ENCODE peak calls at places on chromosome 15, in seven cellular contexts. C is GM12878, Y is adrenal gland, Q is GM23338, P is left lung, X is cardiac fibroblast, S is thyroid gland. L is an unnamed sample.
A peak's percentile ranks its signal among the peaks of the same experiment; 100 is the strongest.

GRCh38 chr15:70559223-70559823 is 204.0 kb downstream of the UACA start:
- DNase-seq in C (no peak), Y (peak; percentile 23), Q (no peak), P (no peak), X (peak; percentile 18), S (peak; percentile 7), L (peak; percentile 10)

GRCh38 chr15:83746231-83746630 is 92.3 kb downstream of the ADAMTSL3 start:
- DNase-seq in C (no peak), Y (no peak), Q (no peak), P (no peak), X (peak; percentile 32), S (no peak), L (no peak)

GRCh38 chr15:23420806-23421575 is 26.1 kb downstream of the GOLGA6L2 start:
- DNase-seq in C (no peak), Y (no peak), Q (no peak), P (no peak), X (no peak), S (no peak), L (no peak)

GRCh38 chr15:59168536-59168935 is 38.1 kb upstream of the LDHAL6B start:
- DNase-seq in C (no peak), Y (no peak), Q (no peak), P (no peak), X (peak; percentile 70), S (no peak), L (no peak)

GRCh38 chr15:71496336-71496955 is 313.9 kb upstream of the NR2E3 start:
- DNase-seq in C (no peak), Y (no peak), Q (no peak), P (no peak), X (peak; percentile 80), S (no peak), L (no peak)

GRCh38 chr15:25886498-25887140 is 23.5 kb upstream of the ATP10A start:
- DNase-seq in C (no peak), Y (no peak), Q (no peak), P (no peak), X (no peak), S (no peak), L (no peak)

GRCh38 chr15:67110400-67110799 is 45.0 kb downstream of the SMAD3 start:
- DNase-seq in C (peak; percentile 54), Y (no peak), Q (no peak), P (no peak), X (no peak), S (peak; percentile 61), L (no peak)

GRCh38 chr15:65535192-65535591 is 4.9 kb downstream of the HACD3 start:
- DNase-seq in C (no peak), Y (no peak), Q (no peak), P (no peak), X (peak; percentile 9), S (no peak), L (no peak)

GRCh38 chr15:99307735-99308134 is 56.5 kb downstream of the LRRC28 start:
- DNase-seq in C (no peak), Y (no peak), Q (no peak), P (no peak), X (no peak), S (no peak), L (no peak)

GRCh38 chr15:57227899-57228298 is 148.4 kb upstream of the CGNL1 start:
- DNase-seq in C (no peak), Y (no peak), Q (no peak), P (no peak), X (peak; percentile 55), S (no peak), L (no peak)

GRCh38 chr15:39194431-39194830 is 386.4 kb upstream of the THBS1 start:
- DNase-seq in C (no peak), Y (no peak), Q (no peak), P (no peak), X (peak; percentile 62), S (no peak), L (no peak)

GRCh38 chr15:82554857-82555256 is 14.6 kb upstream of the RPS17 start:
- DNase-seq in C (no peak), Y (no peak), Q (no peak), P (no peak), X (no peak), S (no peak), L (no peak)

GRCh38 chr15:71975816-71976150 is 142.2 kb downstream of the MYO9A start:
- DNase-seq in C (no peak), Y (no peak), Q (no peak), P (peak; percentile 18), X (no peak), S (no peak), L (no peak)

GRCh38 chr15:41018534-41018933 is 65.3 kb downstream of the CHAC1 start:
- DNase-seq in C (no peak), Y (peak; percentile 20), Q (peak; percentile 28), P (no peak), X (peak; percentile 21), S (peak; percentile 70), L (peak; percentile 72)
- TF ChIP-seq CTCF in C (no peak), Y (no peak), Q (peak; percentile 52), P (peak; percentile 33), X (no peak), S (peak; percentile 85), L (peak; percentile 90)

GRCh38 chr15:44550734-44551133 is 13.8 kb downstream of the EIF3J start:
- DNase-seq in C (no peak), Y (no peak), Q (no peak), P (no peak), X (no peak), S (no peak), L (no peak)

GRCh38 chr15:44545934-44546802 is 9.2 kb downstream of the EIF3J start:
- DNase-seq in C (peak; percentile 41), Y (no peak), Q (peak; percentile 52), P (no peak), X (peak; percentile 58), S (no peak), L (no peak)

GRCh38 chr15:44554934-44555723 is 18.2 kb downstream of the EIF3J start:
- DNase-seq in C (no peak), Y (no peak), Q (no peak), P (no peak), X (no peak), S (no peak), L (no peak)

GRCh38 chr15:44550256-44550655 is 13.3 kb downstream of the EIF3J start:
- DNase-seq in C (no peak), Y (no peak), Q (no peak), P (no peak), X (peak; percentile 64), S (no peak), L (no peak)
- TF ChIP-seq CTCF in C (no peak), Y (peak; percentile 26), Q (no peak), P (peak; percentile 20), X (peak; percentile 31), S (peak; percentile 54), L (no peak)

GRCh38 chr15:76793162-76793561 is 112.0 kb downstream of the SCAPER start:
- DNase-seq in C (no peak), Y (no peak), Q (peak; percentile 57), P (no peak), X (no peak), S (no peak), L (no peak)

GRCh38 chr15:76799760-76800159 is 105.4 kb downstream of the SCAPER start:
- DNase-seq in C (no peak), Y (no peak), Q (no peak), P (no peak), X (peak; percentile 74), S (no peak), L (no peak)

DNA sequence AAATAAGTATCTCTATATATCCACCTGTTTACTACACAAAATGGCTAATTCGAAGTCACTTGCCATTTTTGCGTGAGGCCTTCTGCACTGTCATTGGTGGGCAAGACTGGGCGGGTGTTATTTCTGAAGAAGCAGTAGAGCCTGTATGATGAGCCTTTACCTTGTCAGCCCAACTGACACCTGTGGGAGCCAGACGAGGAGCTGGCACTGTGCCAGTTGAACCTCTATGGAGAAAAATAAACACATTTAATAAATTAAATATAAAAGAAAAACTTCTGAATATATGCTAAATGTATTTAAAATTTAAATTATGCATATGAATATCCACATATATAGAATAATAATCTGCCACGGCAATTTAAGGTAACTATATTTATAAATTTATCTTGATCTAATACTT is 109.9 kb downstream of the SCAPER start:
- DNase-seq in C (no peak), Y (no peak), Q (no peak), P (no peak), X (no peak), S (no peak), L (no peak)
- TF ChIP-seq CTCF in C (no peak), Y (no peak), Q (no peak), P (no peak), X (no peak), S (no peak), L (no peak)

GRCh38 chr15:51200791-51201190 is 106.1 kb upstream of the TNFAIP8L3 start:
- DNase-seq in C (no peak), Y (no peak), Q (no peak), P (no peak), X (no peak), S (no peak), L (no peak)
- TF ChIP-seq CTCF in C (no peak), Y (no peak), Q (no peak), P (no peak), X (no peak), S (no peak), L (no peak)

GRCh38 chr15:90248760-90249122 is 615 bp upstream of the TTLL13 start:
- DNase-seq in C (no peak), Y (no peak), Q (peak; percentile 21), P (no peak), X (no peak), S (no peak), L (no peak)

DNA sequence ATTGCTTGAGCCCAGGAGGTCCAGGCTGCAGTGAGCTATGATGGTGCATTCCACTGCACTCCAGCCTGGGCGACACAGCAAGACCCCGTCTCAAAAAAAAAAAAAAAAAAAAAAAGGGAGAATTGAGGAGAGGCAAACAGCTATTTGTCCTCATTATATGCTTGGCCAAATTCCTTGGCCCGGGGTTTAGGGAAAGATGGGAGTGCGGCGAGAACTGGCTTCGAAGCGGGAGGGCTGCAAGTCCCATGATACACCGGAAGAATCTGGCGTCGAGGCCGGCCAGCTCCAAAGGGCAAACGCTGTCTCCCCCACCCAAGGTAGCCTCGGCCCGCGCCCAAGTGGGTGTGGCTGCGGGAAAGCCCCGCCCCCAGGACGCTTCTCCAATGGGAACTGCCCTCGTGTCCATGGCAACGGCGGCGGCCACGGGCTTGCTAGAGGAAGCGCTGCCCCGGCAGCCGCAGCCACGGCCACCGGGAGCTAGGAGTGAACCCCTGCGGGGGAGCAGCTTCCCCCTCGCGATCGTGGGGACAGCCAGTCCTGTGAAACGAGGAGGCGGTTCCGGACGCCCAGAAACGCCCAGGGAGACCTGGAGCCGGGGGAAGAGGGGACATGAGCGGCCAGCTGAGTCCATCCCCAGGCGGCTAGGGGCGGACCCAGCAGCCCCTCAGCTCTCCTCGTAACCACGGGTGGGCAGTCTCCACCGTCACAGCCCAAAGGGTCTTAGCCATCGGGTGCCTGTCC is at the start of gene TTLL13:
- DNase-seq in C (no peak), Y (peak; percentile 95), Q (peak; percentile 97), P (peak; percentile 98), X (peak; percentile 79), S (peak; percentile 97), L (peak; percentile 92)
- TF ChIP-seq CTCF in C (no peak), Y (no peak), Q (no peak), P (no peak), X (no peak), S (no peak), L (no peak)

L was measured in prostate gland.